ENCODE peak calls at places on chromosomes 11 and 22, in eight cellular contexts. T is uterus; Y is CD8-positive, alpha-beta T cell; G is IMR-90; O is left ventricle myocardium inferior; Z is HCT116; H is prostate gland; X is thyroid gland. M is an unnamed sample. For H3K4me1, the result is how much of the 10 kb centered on the place peaks cover.

GRCh38 chr22:50576070-50576469 is 2.2 kb downstream of the CPT1B start:
- DNase-seq in Y (no peak), Z (peak), T (no peak), O (no peak), G (peak), X (no peak), H (no peak), M (no peak)

GRCh38 chr22:16949561-16949960 is 58.5 kb downstream of the GAB4 start:
- DNase-seq in X (no peak), Y (no peak), O (no peak), T (no peak), H (peak), Z (peak), G (no peak), M (no peak)

GRCh38 chr11:92536895-92537294 is 312.3 kb downstream of the FAT3 start:
- DNase-seq in G (no peak), H (no peak), O (no peak), Y (no peak), T (no peak), X (no peak), Z (no peak), M (no peak)

GRCh38 chr11:117546431-117547160 is 218.9 kb downstream of the CEP164 start:
- DNase-seq in Z (no peak), O (no peak), G (no peak), H (no peak), T (no peak), X (no peak), Y (no peak), M (no peak)

GRCh38 chr11:95684170-95684569 is 105.4 kb downstream of the FAM76B start:
- DNase-seq in O (no peak), G (no peak), Z (no peak), Y (no peak), H (no peak), X (no peak), T (no peak), M (no peak)

GRCh38 chr22:26590525-26590858 is 560 bp upstream of the TPST2 start:
- DNase-seq in T (no peak), Y (no peak), H (no peak), Z (no peak), O (no peak), G (no peak), X (no peak), M (no peak)

GRCh38 chr11:27204527-27204926 is 158.5 kb downstream of the CCDC34 start:
- DNase-seq in Z (peak), H (no peak), G (no peak), O (no peak), Y (no peak), T (no peak), X (no peak), M (no peak)

GRCh38 chr11:122343247-122343646 is 227.2 kb upstream of the BLID start:
- DNase-seq in Y (no peak), Z (no peak), H (no peak), X (no peak), G (no peak), O (no peak), T (no peak), M (no peak)

GRCh38 chr11:74846770-74847169 is 98.1 kb downstream of the RNF169 start:
- DNase-seq in Z (no peak), Y (no peak), O (no peak), X (no peak), H (no peak), G (no peak), T (no peak), M (no peak)

GRCh38 chr22:45639747-45640102 is 31.9 kb upstream of the ATXN10 start:
- DNase-seq in G (no peak), T (no peak), O (no peak), Z (no peak), H (no peak), X (no peak), Y (no peak), M (no peak)

GRCh38 chr11:71373791-71374454 is 74.3 kb downstream of the DHCR7 start:
- DNase-seq in T (no peak), X (no peak), Y (no peak), O (no peak), H (no peak), Z (no peak), G (no peak), M (no peak)

DNA sequence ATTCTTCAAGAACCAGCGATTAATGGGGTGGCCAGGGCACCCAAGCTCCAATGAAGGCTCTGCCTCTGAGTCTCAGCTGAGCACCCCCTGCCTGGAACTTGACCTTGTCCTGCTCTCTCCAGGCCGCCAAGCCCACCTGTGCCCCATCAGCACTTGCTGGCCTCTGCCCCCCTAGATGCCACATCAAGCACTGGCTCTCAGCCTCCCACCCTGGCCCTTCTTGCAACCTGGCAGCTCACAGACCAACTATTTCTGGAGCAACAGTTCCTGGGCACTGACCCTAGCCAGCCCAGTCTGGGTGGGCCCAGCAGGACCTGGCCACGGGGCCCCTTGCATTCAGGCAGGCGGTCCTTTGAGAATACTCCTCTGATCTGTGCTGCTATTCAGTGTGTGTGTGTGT is 98.8 kb upstream of the PITPNB start:
- DNase-seq in T (peak), Y (no peak), O (peak), G (no peak), Z (no peak), X (no peak), H (no peak), M (no peak)
- H3K4me1 ChIP-seq in T (under half), Y (under half), O (under half), G (under half), Z (under half), X (under half), H (under half), M (under half)

GRCh38 chr11:33262016-33262638 is 4.9 kb downstream of the HIPK3 start:
- DNase-seq in T (no peak), Z (no peak), Y (no peak), O (no peak), X (no peak), G (peak), H (no peak), M (no peak)
- H3K4me1 ChIP-seq in T (under half), Z (under half), Y (under half), O (half or more), X (under half), G (under half), H (under half), M (under half)

DNA sequence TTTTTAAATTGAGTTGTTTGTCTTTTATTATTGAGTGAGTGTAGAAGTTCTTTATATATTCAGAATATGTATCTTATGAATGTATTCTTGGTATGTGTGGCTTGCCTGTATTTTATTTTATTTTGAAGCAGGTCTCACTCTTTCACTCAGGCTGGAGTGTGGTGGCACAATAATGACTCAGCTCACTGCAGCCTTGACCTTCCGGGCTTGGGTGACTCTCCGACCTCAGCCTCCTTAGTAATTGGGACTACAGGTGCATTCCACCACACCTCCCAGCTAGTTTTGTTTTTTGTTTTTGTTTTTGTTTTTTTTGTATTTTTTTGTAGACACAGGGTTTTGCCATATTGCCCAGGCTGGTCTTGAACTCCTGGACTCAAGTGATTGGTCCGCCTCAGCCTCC is 24.5 kb upstream of the MPPED2 start:
- DNase-seq in G (no peak), T (no peak), Y (no peak), O (no peak), X (no peak), Z (no peak), H (no peak), M (no peak)
- H3K4me1 ChIP-seq in G (under half), T (under half), Y (under half), O (under half), X (under half), Z (under half), H (under half), M (under half)

DNA sequence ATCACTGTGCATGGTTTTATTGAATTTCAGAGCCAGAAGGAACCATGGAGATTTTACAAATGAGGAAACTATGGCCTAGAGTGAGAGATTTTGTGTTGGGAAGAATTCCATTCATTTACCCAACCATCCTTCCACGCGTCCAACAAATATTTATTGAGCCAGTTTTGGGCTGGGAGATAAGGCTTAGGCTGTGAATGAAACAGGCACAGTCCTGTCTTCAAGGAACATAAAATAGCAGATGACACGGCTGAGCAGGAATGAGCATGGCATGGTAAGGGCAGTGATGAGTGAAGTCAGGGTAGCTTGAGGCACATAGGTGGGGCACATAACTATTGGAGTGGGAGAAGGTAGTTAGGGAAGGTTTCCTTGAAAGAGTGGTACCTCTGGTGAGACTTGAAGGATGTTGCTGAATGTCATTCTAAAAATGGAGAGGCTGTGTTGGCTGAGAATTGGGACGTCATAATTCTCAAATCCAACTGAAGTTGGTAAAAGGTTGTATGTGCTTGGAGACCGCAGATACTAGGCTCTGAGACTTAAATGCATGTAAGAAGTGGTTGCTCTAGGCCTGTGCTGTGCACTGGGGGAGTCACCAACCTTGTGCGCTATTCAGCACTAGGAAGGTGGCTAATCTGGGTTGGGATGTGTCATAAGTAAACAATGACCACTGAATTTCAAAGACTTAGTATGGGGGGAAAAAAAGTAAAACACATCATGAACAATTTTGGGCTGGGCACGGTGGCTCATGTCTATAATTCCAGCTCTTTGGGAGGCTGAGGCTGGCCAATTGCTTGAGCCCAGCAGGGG is 51.8 kb downstream of the TEAD1 start:
- DNase-seq in H (no peak), O (no peak), G (peak), Z (peak), Y (no peak), T (no peak), X (no peak), M (no peak)
- H3K4me1 ChIP-seq in H (under half), O (half or more), G (half or more), Z (half or more), Y (under half), T (under half), X (half or more), M (under half)

M was measured in naive thymus-derived CD4-positive, alpha-beta T cell.